ENCODE peak calls at places on chromosomes 16 and 17, in six cellular contexts. One of them, this sample, is unnamed.

GRCh38 chr17:78903101-78903779 is at the start of gene CEP295NL:
- DNase-seq in HepG2: peak; percentile 47
- DNase-seq in H1: no peak
- DNase-seq in GM12891: no peak
- DNase-seq in GM12878: no peak
- DNase-seq in K562: peak; percentile 40
- DNase-seq in this sample: no peak

GRCh38 chr17:51397361-51398127 is 137.2 kb downstream of the UTP18 start:
- DNase-seq in HepG2: no peak
- DNase-seq in GM12891: no peak
- DNase-seq in GM12878: no peak
- DNase-seq in K562: no peak
- DNase-seq in H1: no peak
- DNase-seq in this sample: no peak

GRCh38 chr16:81140930-81141780 is 45.0 kb upstream of the GCSH start:
- DNase-seq in GM12891: no peak
- DNase-seq in K562: peak; percentile 61
- DNase-seq in HepG2: peak; percentile 82
- DNase-seq in GM12878: no peak
- DNase-seq in H1: peak; percentile 84
- DNase-seq in this sample: no peak

GRCh38 chr16:83940630-83941378 is 12.2 kb upstream of the OSGIN1 start:
- DNase-seq in H1: no peak
- DNase-seq in GM12878: no peak
- DNase-seq in GM12891: no peak
- DNase-seq in HepG2: no peak
- DNase-seq in K562: no peak
- DNase-seq in this sample: no peak

GRCh38 chr17:1783834-1784611 is 22.2 kb downstream of the SERPINF1 start:
- DNase-seq in H1: no peak
- DNase-seq in GM12878: no peak
- DNase-seq in HepG2: peak; percentile 67
- DNase-seq in GM12891: no peak
- DNase-seq in K562: peak; percentile 48
- DNase-seq in this sample: no peak

GRCh38 chr16:7456221-7456620 is 123.6 kb downstream of the RBFOX1 start:
- DNase-seq in GM12878: no peak
- DNase-seq in GM12891: no peak
- DNase-seq in H1: no peak
- DNase-seq in HepG2: no peak
- DNase-seq in K562: no peak
- DNase-seq in this sample: no peak

GRCh38 chr17:336110-337021 is 16.2 kb downstream of the RPH3AL start:
- DNase-seq in HepG2: no peak
- DNase-seq in GM12891: no peak
- DNase-seq in GM12878: no peak
- DNase-seq in H1: no peak
- DNase-seq in K562: no peak
- DNase-seq in this sample: no peak

GRCh38 chr16:87895641-87896141 is 26.4 kb upstream of the SLC7A5 start:
- DNase-seq in GM12891: peak; percentile 48
- DNase-seq in GM12878: peak; percentile 67
- DNase-seq in HepG2: no peak
- DNase-seq in H1: no peak
- DNase-seq in K562: no peak
- DNase-seq in this sample: peak; percentile 49

GRCh38 chr17:39244016-39244599 is 18.4 kb upstream of the STAC2 start:
- DNase-seq in GM12891: no peak
- DNase-seq in K562: no peak
- DNase-seq in GM12878: no peak
- DNase-seq in HepG2: no peak
- DNase-seq in H1: no peak
- DNase-seq in this sample: no peak

GRCh38 chr17:13182450-13182849 is 164.6 kb upstream of the ELAC2 start:
- DNase-seq in GM12878: no peak
- DNase-seq in GM12891: no peak
- DNase-seq in K562: no peak
- DNase-seq in HepG2: no peak
- DNase-seq in H1: no peak
- DNase-seq in this sample: no peak

DNA sequence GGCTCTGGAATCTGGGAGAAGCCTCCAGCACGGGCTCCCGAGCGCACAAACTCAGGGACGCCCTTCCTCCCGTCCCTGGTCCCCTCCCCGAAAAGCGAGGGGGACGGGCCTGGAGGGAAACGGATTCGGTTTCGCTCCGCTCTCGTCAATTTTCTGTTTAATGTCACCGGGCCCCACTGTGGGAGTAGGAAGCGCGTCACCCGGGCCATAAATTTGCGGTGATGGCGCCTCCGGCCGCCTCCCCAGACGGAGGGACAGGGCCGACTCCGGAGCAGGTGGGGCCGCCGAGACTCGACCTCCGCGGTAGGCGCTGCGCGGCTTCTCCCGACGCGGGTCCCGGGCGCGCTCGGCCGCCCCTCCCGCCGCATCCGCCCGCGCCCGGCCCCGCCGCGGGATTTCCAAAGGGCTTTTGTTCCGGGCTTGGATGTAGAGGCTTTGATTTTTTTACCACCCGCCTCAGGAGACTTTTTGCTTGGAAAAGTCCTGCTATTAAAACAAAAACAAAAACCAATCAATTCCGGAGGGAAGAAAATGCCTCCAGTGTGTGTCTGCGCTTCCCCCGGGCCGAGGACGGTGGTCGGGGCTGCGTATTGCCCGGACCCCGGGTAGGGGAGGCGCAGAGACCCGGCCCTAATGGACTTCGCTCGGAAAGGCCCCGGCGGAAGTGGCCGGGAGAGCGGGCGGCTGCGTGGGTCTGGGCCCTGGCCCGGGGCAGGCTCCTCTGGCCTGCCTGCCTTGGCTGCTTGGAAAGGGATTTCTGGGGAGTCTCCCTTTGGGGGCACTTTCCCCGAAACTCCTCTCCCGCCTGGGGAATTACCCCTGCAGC is 7.8 kb upstream of the BAHCC1 start:
- DNase-seq in GM12891: peak; percentile 73
- DNase-seq in HepG2: no peak
- DNase-seq in K562: peak; percentile 70
- DNase-seq in GM12878: no peak
- DNase-seq in H1: no peak
- DNase-seq in this sample: peak; percentile 62
- TF ChIP-seq POLR2A in GM12891: no peak
- TF ChIP-seq POLR2A in HepG2: no peak
- TF ChIP-seq POLR2A in K562: peak; percentile 69
- TF ChIP-seq POLR2A in GM12878: no peak
- TF ChIP-seq POLR2A in H1: no peak
- TF ChIP-seq POLR2A in this sample: no peak

DNA sequence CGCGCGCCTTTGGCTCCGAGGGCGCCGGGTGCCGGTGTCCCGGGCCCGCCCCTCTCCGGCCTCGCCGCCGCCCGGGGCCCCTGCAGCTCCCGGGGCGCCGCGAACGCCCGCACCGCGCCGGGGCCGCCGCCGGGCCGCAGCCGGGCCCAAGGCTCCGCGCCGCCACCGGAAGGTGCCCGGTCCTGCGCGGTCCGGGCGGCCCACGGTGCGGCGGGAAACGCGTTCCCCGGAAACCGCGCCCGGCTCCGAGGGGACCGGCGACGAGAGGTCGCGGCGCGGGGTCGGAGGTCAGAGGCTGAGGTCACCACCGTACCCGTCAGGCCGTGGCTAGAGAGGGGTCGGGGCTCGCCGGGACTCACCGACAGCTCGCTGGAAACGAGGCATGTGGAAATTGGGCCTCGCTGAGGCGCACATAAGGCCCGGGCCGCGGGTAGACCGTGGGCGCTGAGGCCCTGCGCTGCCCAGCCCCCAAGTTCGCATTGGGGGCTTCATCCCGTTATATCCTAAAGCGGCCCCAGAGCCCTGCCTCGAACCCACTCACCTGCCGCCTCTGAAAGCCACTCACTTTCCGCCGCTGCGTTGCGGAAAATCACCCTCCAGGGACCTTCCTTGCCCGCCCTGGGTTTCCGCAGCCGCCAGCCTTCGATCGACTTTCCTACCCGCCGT is at the start of gene DUS1L:
- DNase-seq in GM12891: peak; percentile 96
- DNase-seq in GM12878: no peak
- DNase-seq in HepG2: no peak
- DNase-seq in K562: peak; percentile 76
- DNase-seq in H1: peak; percentile 85
- DNase-seq in this sample: peak; percentile 96
- TF ChIP-seq TAF1 in GM12891: peak; percentile 75
- TF ChIP-seq TAF1 in GM12878: peak; percentile 90
- TF ChIP-seq TAF1 in HepG2: peak; percentile 89
- TF ChIP-seq TAF1 in K562: peak; percentile 82
- TF ChIP-seq TAF1 in H1: peak; percentile 90
- TF ChIP-seq TAF1 in this sample: peak; percentile 83

DNA sequence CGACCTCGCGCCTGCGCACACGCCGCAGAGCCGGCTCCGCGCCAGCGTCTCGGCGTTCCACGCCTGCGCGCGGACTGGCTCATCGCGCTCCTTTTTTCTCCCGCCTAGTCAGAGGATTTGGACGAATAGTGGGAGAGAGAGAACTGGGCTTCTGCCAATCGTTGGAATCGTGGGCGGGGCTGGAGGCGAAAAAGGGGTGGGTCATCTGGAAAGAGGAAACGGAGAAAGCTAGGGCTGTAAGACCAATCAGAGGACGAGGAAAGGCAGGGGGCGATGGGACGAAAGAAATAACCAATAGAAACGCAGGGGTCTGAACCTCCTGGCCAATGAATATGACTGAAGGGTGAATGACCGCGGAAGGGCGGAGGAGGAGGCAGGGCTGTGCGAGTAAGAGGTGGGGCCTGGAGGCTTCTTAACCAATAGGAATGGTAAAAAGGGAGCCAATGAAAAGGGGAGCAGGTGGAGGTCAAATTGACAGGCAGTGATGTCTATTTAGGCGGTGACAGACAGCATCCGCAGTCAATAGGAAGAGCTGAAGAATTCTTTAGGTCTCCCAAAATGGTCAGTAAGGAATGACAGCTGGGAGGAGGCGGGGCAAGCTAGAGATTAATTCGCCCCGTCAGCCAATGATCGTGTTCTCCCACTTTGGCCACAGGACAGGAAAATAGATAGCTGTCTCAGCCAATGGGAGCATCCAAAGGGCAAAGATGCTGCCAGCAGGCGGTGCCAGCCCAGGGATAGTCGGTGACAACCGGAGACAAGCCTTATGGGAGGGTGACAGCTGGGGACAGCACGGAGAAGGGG is at the start of gene TBC1D10B:
- DNase-seq in HepG2: peak; percentile 100
- DNase-seq in GM12891: peak; percentile 92
- DNase-seq in K562: peak; percentile 99
- DNase-seq in H1: peak; percentile 97
- DNase-seq in GM12878: peak; percentile 100
- DNase-seq in this sample: peak; percentile 94
- TF ChIP-seq POLR2A in HepG2: peak; percentile 40
- TF ChIP-seq POLR2A in GM12891: no peak
- TF ChIP-seq POLR2A in K562: no peak
- TF ChIP-seq POLR2A in H1: no peak
- TF ChIP-seq POLR2A in GM12878: no peak
- TF ChIP-seq POLR2A in this sample: peak; percentile 52

GRCh38 chr17:47604268-47604927 is 45.3 kb upstream of the KPNB1 start:
- DNase-seq in GM12878: no peak
- DNase-seq in K562: no peak
- DNase-seq in HepG2: no peak
- DNase-seq in H1: no peak
- DNase-seq in GM12891: no peak
- DNase-seq in this sample: no peak
- TF ChIP-seq TAF1 in GM12878: no peak
- TF ChIP-seq TAF1 in K562: no peak
- TF ChIP-seq TAF1 in HepG2: no peak
- TF ChIP-seq TAF1 in H1: no peak
- TF ChIP-seq TAF1 in GM12891: no peak
- TF ChIP-seq TAF1 in this sample: no peak

GRCh38 chr17:42274812-42275526 is 1.2 kb downstream of the STAT5B start:
- DNase-seq in H1: no peak
- DNase-seq in HepG2: no peak
- DNase-seq in GM12891: no peak
- DNase-seq in K562: no peak
- DNase-seq in GM12878: no peak
- DNase-seq in this sample: no peak

GRCh38 chr17:42276609-42277341 is 584 bp upstream of the STAT5B start:
- DNase-seq in K562: peak; percentile 93
- DNase-seq in H1: peak; percentile 82
- DNase-seq in GM12891: no peak
- DNase-seq in HepG2: peak; percentile 73
- DNase-seq in GM12878: no peak
- DNase-seq in this sample: no peak

GRCh38 chr17:42277342-42277712 is 1.1 kb upstream of the STAT5B start:
- DNase-seq in H1: no peak
- DNase-seq in HepG2: no peak
- DNase-seq in GM12878: no peak
- DNase-seq in K562: no peak
- DNase-seq in GM12891: no peak
- DNase-seq in this sample: no peak

GRCh38 chr17:42275527-42276358 is 448 bp downstream of the STAT5B start:
- DNase-seq in GM12878: no peak
- DNase-seq in HepG2: no peak
- DNase-seq in H1: peak; percentile 63
- DNase-seq in K562: peak; percentile 90
- DNase-seq in GM12891: peak; percentile 31
- DNase-seq in this sample: no peak

GRCh38 chr17:42276359-42276608 is at the start of gene STAT5B:
- DNase-seq in H1: peak; percentile 78
- DNase-seq in HepG2: no peak
- DNase-seq in GM12891: peak; percentile 88
- DNase-seq in GM12878: no peak
- DNase-seq in K562: peak; percentile 84
- DNase-seq in this sample: peak; percentile 91
- TF ChIP-seq POLR2A in H1: no peak
- TF ChIP-seq POLR2A in HepG2: no peak
- TF ChIP-seq POLR2A in GM12891: no peak
- TF ChIP-seq POLR2A in GM12878: peak; percentile 82
- TF ChIP-seq POLR2A in K562: no peak
- TF ChIP-seq POLR2A in this sample: peak; percentile 67

This sample was measured in GM12892.